ENCODE peak calls at places on chromosomes 3 and 15, in four cellular contexts. Z is mucosa of gallbladder, B is T-cell, I is choroid plexus epithelial cell. M is an unnamed sample.
A peak's percentile ranks its signal among the peaks of the same experiment; 100 is the strongest.

GRCh38 chr3:54034971-54035370 is 87.4 kb upstream of the CACNA2D3 start:
- DNase-seq in I (no peak), B (no peak), Z (no peak), M (no peak)

GRCh38 chr15:72288291-72288690 is 15.9 kb upstream of the PARP6 start:
- DNase-seq in Z (no peak), I (no peak), B (no peak), M (no peak)

GRCh38 chr3:187714404-187714979 is 12.1 kb upstream of the RTP2 start:
- DNase-seq in B (peak; percentile 53), I (peak; percentile 88), Z (peak; percentile 85), M (peak; percentile 82)

GRCh38 chr15:25739687-25740121 is 123.4 kb downstream of the ATP10A start:
- DNase-seq in I (peak; percentile 9), Z (peak; percentile 44), B (peak; percentile 27), M (peak; percentile 57)

GRCh38 chr15:91894606-91895005 is 41.1 kb downstream of the SLCO3A1 start:
- DNase-seq in I (no peak), Z (no peak), B (no peak), M (no peak)

GRCh38 chr3:127174715-127175140 is 18.2 kb upstream of the PRR23E start:
- DNase-seq in I (no peak), B (no peak), Z (no peak), M (no peak)

GRCh38 chr15:34436126-34436955 is 1.3 kb downstream of the GOLGA8A start:
- DNase-seq in I (no peak), Z (no peak), B (no peak), M (peak; percentile 22)

GRCh38 chr15:88704791-88705768 is 66.3 kb downstream of the ISG20 start:
- DNase-seq in Z (peak; percentile 28), I (peak; percentile 5), B (no peak), M (peak; percentile 43)

GRCh38 chr3:3847994-3848970 is 49.1 kb downstream of the LRRN1 start:
- DNase-seq in I (no peak), B (no peak), Z (peak; percentile 21), M (no peak)

GRCh38 chr15:83306561-83306960 is 22.1 kb upstream of the BNC1 start:
- DNase-seq in I (peak; percentile 27), Z (no peak), B (no peak), M (no peak)

GRCh38 chr3:13617097-13617738 is 68.3 kb downstream of the FBLN2 start:
- DNase-seq in I (no peak), B (no peak), Z (no peak), M (no peak)

GRCh38 chr3:163952499-163952898 is 1125.8 kb downstream of the SI start:
- DNase-seq in B (no peak), I (no peak), Z (no peak), M (no peak)

GRCh38 chr3:13891492-13892073 is 11.7 kb upstream of the WNT7A start:
- DNase-seq in I (peak; percentile 14), Z (no peak), B (no peak), M (no peak)

GRCh38 chr3:189727898-189728297 is 96.7 kb downstream of the TP63 start:
- DNase-seq in I (no peak), B (no peak), Z (no peak), M (peak; percentile 68)

GRCh38 chr15:75043509-75044257 is 20.3 kb downstream of the PPCDC start:
- DNase-seq in I (peak; percentile 100), Z (peak; percentile 95), B (no peak), M (peak; percentile 100)

M was measured in fibroblast of the aortic adventitia.